ENCODE peak calls at places on chromosomes 11 and 22, in five cellular contexts. One of them, this sample, is unnamed.

GRCh38 chr11:87859583-87859982 is 315.7 kb downstream of the RAB38 start:
- DNase-seq in mesenchymal stem cell: no peak
- DNase-seq in IMR-90: no peak
- DNase-seq in H1: no peak
- DNase-seq in neuronal stem cell: no peak
- DNase-seq in this sample: no peak

GRCh38 chr22:42946551-42947198 is 68.3 kb downstream of the PACSIN2 start:
- DNase-seq in mesenchymal stem cell: no peak
- DNase-seq in IMR-90: no peak
- DNase-seq in H1: no peak
- DNase-seq in neuronal stem cell: no peak
- DNase-seq in this sample: no peak

GRCh38 chr11:27274854-27275395 is 88.1 kb downstream of the CCDC34 start:
- DNase-seq in mesenchymal stem cell: no peak
- DNase-seq in IMR-90: no peak
- DNase-seq in H1: no peak
- DNase-seq in neuronal stem cell: no peak
- DNase-seq in this sample: no peak

GRCh38 chr11:118435893-118436624 is at the start of gene KMT2A:
- DNase-seq in mesenchymal stem cell: peak; percentile 98
- DNase-seq in IMR-90: peak; percentile 95
- DNase-seq in H1: peak; percentile 100
- DNase-seq in neuronal stem cell: peak; percentile 100
- DNase-seq in this sample: peak; percentile 86

GRCh38 chr11:61893981-61894380 is 2.6 kb upstream of the FADS3 start:
- DNase-seq in mesenchymal stem cell: peak; percentile 80
- DNase-seq in IMR-90: peak; percentile 94
- DNase-seq in H1: no peak
- DNase-seq in neuronal stem cell: no peak
- DNase-seq in this sample: no peak

GRCh38 chr11:57644748-57645715 is 4.7 kb downstream of the YPEL4 start:
- DNase-seq in mesenchymal stem cell: peak; percentile 74
- DNase-seq in IMR-90: peak; percentile 67
- DNase-seq in H1: peak; percentile 93
- DNase-seq in neuronal stem cell: peak; percentile 85
- DNase-seq in this sample: peak; percentile 87

GRCh38 chr11:19939415-19939929 is 220.8 kb downstream of the DBX1 start:
- DNase-seq in mesenchymal stem cell: no peak
- DNase-seq in IMR-90: no peak
- DNase-seq in H1: no peak
- DNase-seq in neuronal stem cell: no peak
- DNase-seq in this sample: no peak

GRCh38 chr11:20596629-20597129 is 2.7 kb upstream of the SLC6A5 start:
- DNase-seq in mesenchymal stem cell: no peak
- DNase-seq in IMR-90: no peak
- DNase-seq in H1: no peak
- DNase-seq in neuronal stem cell: no peak
- DNase-seq in this sample: no peak

GRCh38 chr11:109552376-109552775 is 130.4 kb downstream of the C11orf87 start:
- DNase-seq in mesenchymal stem cell: peak; percentile 14
- DNase-seq in IMR-90: no peak
- DNase-seq in H1: no peak
- DNase-seq in neuronal stem cell: no peak
- DNase-seq in this sample: no peak

GRCh38 chr22:32558681-32559355 is 84.2 kb downstream of the FBXO7 start:
- DNase-seq in mesenchymal stem cell: peak; percentile 71
- DNase-seq in IMR-90: peak; percentile 79
- DNase-seq in H1: no peak
- DNase-seq in neuronal stem cell: no peak
- DNase-seq in this sample: no peak

GRCh38 chr11:114413958-114414357 is 13.5 kb downstream of the RBM7 start:
- DNase-seq in mesenchymal stem cell: no peak
- DNase-seq in IMR-90: no peak
- DNase-seq in H1: no peak
- DNase-seq in neuronal stem cell: no peak
- DNase-seq in this sample: no peak

GRCh38 chr11:62600367-62601113 is 1.1 kb downstream of the MTA2 start:
- DNase-seq in mesenchymal stem cell: no peak
- DNase-seq in IMR-90: no peak
- DNase-seq in H1: no peak
- DNase-seq in neuronal stem cell: no peak
- DNase-seq in this sample: peak; percentile 14

GRCh38 chr22:46763051-46763705 is 728 bp downstream of the TBC1D22A start:
- DNase-seq in mesenchymal stem cell: peak; percentile 46
- DNase-seq in IMR-90: peak; percentile 7
- DNase-seq in H1: no peak
- DNase-seq in neuronal stem cell: no peak
- DNase-seq in this sample: peak; percentile 62

GRCh38 chr11:22792497-22792896 is 37.1 kb downstream of the SVIP start:
- DNase-seq in mesenchymal stem cell: peak; percentile 63
- DNase-seq in IMR-90: peak; percentile 86
- DNase-seq in H1: no peak
- DNase-seq in neuronal stem cell: no peak
- DNase-seq in this sample: no peak

GRCh38 chr11:125224391-125225015 is 60.0 kb downstream of the PKNOX2 start:
- DNase-seq in mesenchymal stem cell: peak; percentile 27
- DNase-seq in IMR-90: peak; percentile 23
- DNase-seq in H1: no peak
- DNase-seq in neuronal stem cell: no peak
- DNase-seq in this sample: no peak

GRCh38 chr11:133541331-133542095 is 9.2 kb upstream of the OPCML start:
- DNase-seq in mesenchymal stem cell: no peak
- DNase-seq in IMR-90: no peak
- DNase-seq in H1: peak; percentile 78
- DNase-seq in neuronal stem cell: peak; percentile 57
- DNase-seq in this sample: no peak

GRCh38 chr11:115411114-115411513 is 93.1 kb downstream of the CADM1 start:
- DNase-seq in mesenchymal stem cell: no peak
- DNase-seq in IMR-90: no peak
- DNase-seq in H1: no peak
- DNase-seq in neuronal stem cell: no peak
- DNase-seq in this sample: no peak

GRCh38 chr11:29432719-29433325 is 584.0 kb downstream of the KCNA4 start:
- DNase-seq in mesenchymal stem cell: peak; percentile 14
- DNase-seq in IMR-90: peak; percentile 6
- DNase-seq in H1: no peak
- DNase-seq in neuronal stem cell: no peak
- DNase-seq in this sample: no peak

GRCh38 chr11:94145431-94145830 is 16.8 kb downstream of the PANX1 start:
- DNase-seq in mesenchymal stem cell: no peak
- DNase-seq in IMR-90: no peak
- DNase-seq in H1: no peak
- DNase-seq in neuronal stem cell: no peak
- DNase-seq in this sample: peak; percentile 62
- H3K18ac ChIP-seq in mesenchymal stem cell: no peak overlapping the region
- H3K18ac ChIP-seq in IMR-90: no peak overlapping the region
- H3K18ac ChIP-seq in H1: no peak overlapping the region
- H3K18ac ChIP-seq in neuronal stem cell: no peak overlapping the region
- H3K18ac ChIP-seq in this sample: no peak overlapping the region

DNA sequence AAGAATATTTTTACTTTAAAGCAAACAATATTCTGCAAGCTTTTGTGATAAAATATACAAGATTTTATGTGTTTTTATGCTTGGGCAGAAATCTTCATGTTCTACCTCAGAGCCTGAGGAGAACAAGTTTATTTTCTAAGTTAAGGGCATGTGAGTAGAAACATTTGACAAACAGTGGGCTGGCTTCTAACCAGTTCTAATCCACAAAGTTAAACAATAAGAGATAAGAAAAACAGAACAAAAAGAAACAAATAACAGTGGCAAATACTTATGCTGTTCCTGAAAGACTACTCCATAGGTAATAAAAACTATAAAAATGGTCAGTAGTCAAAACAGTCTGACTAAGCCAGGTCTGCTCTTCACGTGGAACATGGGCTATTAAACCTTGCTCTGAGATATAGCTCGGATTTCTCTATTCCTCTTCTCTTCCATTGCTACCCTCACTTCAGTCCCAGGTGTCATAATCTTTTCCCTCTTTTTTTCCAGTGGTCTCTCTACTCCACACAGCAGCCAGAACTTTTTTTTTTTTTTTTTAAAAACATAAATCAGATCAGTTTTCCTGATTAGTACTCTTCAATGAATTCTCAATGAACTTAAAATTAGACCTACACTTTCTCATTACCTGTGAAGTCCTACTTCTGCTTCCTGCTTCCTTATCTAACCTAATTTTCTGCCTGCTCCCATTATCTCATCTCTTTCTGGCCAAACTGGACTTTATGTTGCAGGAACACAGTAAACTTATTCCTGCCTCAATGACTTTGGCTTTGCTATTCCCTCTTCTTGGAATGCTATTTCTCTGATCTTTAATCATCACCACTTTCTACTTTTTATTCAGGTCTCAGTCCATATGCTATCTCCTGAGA is 671.1 kb upstream of the CCDC90B start:
- DNase-seq in mesenchymal stem cell: no peak
- DNase-seq in IMR-90: no peak
- DNase-seq in H1: no peak
- DNase-seq in neuronal stem cell: no peak
- DNase-seq in this sample: no peak
- H3K14ac ChIP-seq in mesenchymal stem cell: no peak overlapping the region
- H3K14ac ChIP-seq in IMR-90: no peak overlapping the region
- H3K14ac ChIP-seq in H1: no peak overlapping the region
- H3K14ac ChIP-seq in neuronal stem cell: no peak overlapping the region
- H3K14ac ChIP-seq in this sample: no peak overlapping the region

DNA sequence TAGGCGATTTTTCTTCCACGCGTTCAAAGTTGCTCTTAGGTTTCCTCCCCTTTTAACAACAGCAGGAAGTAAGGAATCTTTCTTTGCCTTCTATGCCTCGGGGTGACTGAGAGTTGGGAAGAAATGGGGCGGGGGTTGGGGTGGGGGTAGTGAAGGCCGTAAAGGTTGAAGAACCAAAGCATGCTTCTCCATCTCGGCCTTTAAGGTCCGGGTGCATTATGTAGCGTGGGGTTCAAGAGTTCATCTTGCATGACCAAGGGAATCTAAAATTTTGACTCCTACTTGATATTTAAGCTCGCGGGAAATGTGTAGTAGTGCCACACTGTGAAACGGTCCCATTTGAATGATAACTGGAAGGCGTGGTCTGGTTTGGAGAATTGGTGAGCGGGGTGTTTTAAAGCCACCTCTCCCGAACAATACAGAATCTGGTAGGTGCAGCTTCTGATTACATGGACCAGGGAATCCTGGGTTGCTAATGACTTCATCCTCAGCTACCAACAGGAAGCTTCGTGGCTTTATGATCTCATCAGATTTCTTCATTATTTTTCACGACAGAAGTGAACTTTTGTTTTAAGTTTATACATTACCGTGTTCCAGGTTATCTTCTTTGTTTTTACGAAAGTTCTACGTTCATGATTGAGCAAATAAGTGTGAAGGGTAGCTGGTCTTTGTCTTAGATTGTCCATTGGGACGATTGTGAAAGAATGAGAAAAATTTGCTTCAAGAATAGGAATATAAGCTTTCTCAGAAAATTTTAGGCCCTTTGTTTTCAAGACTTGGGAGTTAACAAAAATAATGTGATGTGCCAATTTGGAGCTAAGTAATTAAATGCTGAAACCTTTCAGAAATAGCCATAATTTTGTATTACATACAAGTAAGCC is 1.6 kb downstream of the QSER1 start:
- DNase-seq in mesenchymal stem cell: peak; percentile 90
- DNase-seq in IMR-90: peak; percentile 82
- DNase-seq in H1: no peak
- DNase-seq in neuronal stem cell: peak; percentile 39
- DNase-seq in this sample: peak; percentile 67
- H3K4ac ChIP-seq in mesenchymal stem cell: no peak overlapping the region
- H3K4ac ChIP-seq in IMR-90: peak overlapping the region; percentile 64
- H3K4ac ChIP-seq in H1: no peak overlapping the region
- H3K4ac ChIP-seq in neuronal stem cell: peak overlapping the region; percentile 84
- H3K4ac ChIP-seq in this sample: peak overlapping the region; percentile 71

GRCh38 chr22:30695871-30696655 is 1.4 kb downstream of the OSBP2 start:
- DNase-seq in mesenchymal stem cell: no peak
- DNase-seq in IMR-90: no peak
- DNase-seq in H1: no peak
- DNase-seq in neuronal stem cell: no peak
- DNase-seq in this sample: no peak

GRCh38 chr22:30691204-30691603 is 3.5 kb upstream of the OSBP2 start:
- DNase-seq in mesenchymal stem cell: no peak
- DNase-seq in IMR-90: no peak
- DNase-seq in H1: no peak
- DNase-seq in neuronal stem cell: no peak
- DNase-seq in this sample: no peak

GRCh38 chr22:30694638-30695350 is at the start of gene OSBP2:
- DNase-seq in mesenchymal stem cell: no peak
- DNase-seq in IMR-90: no peak
- DNase-seq in H1: peak; percentile 79
- DNase-seq in neuronal stem cell: peak; percentile 51
- DNase-seq in this sample: peak; percentile 18

GRCh38 chr22:30695351-30695762 is 683 bp downstream of the OSBP2 start:
- DNase-seq in mesenchymal stem cell: no peak
- DNase-seq in IMR-90: no peak
- DNase-seq in H1: no peak
- DNase-seq in neuronal stem cell: no peak
- DNase-seq in this sample: no peak

DNA sequence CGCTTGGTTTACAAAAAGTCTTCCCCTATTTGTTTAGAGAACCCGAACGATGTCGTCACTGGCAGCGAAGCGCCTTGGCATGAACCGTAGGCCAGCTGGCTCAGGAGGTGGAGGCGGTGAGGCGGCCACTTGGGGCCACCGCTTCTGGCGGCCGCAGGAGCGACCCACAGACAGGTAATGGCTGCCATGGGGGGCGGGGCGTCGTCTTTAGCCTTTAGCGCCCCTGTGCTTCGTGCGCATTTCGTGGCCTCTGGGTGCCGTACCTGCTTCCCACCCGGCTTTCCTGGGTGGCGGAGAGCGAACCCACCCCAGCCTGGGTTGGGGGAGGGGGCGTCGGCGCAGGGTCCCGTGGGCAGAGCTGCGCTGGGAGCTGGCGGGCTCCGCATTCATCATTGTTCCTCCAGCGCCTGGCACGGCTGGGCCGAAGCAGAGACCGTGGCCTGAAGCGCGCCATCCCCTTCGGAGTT is 470 bp upstream of the OSBP2 start:
- DNase-seq in mesenchymal stem cell: peak; percentile 11
- DNase-seq in IMR-90: peak; percentile 35
- DNase-seq in H1: peak; percentile 82
- DNase-seq in neuronal stem cell: peak; percentile 40
- DNase-seq in this sample: no peak
- H3K18ac ChIP-seq in mesenchymal stem cell: peak overlapping the region; percentile 11
- H3K18ac ChIP-seq in IMR-90: no peak overlapping the region
- H3K18ac ChIP-seq in H1: peak overlapping the region; percentile 97
- H3K18ac ChIP-seq in neuronal stem cell: peak overlapping the region; percentile 99
- H3K18ac ChIP-seq in this sample: peak overlapping the region; percentile 87